ENCODE peak calls at places on chromosomes 12 and 14, in four cellular contexts. S is EL, B is 8988T, X is fibroblast of pulmonary artery. F is an unnamed sample.

GRCh38 chr14:66330916-66331315 is 155.3 kb upstream of the CCDC196 start:
- DNase-seq in X (peak; percentile 11), B (no peak), S (peak; percentile 31), F (no peak)

GRCh38 chr12:71476513-71476912 is 36.9 kb downstream of the LGR5 start:
- DNase-seq in S (peak; percentile 92), X (peak; percentile 66), B (no peak), F (no peak)

GRCh38 chr14:65045011-65045410 is 57.3 kb downstream of the MAX start:
- DNase-seq in X (no peak), S (no peak), B (no peak), F (no peak)

GRCh38 chr12:115267464-115267863 is 583.5 kb upstream of the TBX3 start:
- DNase-seq in B (no peak), S (no peak), X (no peak), F (no peak)

GRCh38 chr12:78192979-78193378 is 362.3 kb downstream of the NAV3 start:
- DNase-seq in B (no peak), X (no peak), S (no peak), F (no peak)

GRCh38 chr14:29584992-29585391 is 342.7 kb downstream of the PRKD1 start:
- DNase-seq in S (peak; percentile 72), X (peak; percentile 91), B (no peak), F (no peak)

GRCh38 chr14:55777867-55778266 is 197.9 kb downstream of the KTN1 start:
- DNase-seq in X (no peak), B (no peak), S (no peak), F (no peak)

GRCh38 chr12:591571-592505 is 71.4 kb downstream of the NINJ2 start:
- DNase-seq in S (no peak), X (no peak), B (no peak), F (no peak)

GRCh38 chr14:77026166-77026929 is 2.2 kb downstream of the IRF2BPL start:
- DNase-seq in X (peak; percentile 59), B (no peak), S (peak; percentile 51), F (no peak)

GRCh38 chr12:1565172-1565571 is 29.2 kb downstream of the FBXL14 start:
- DNase-seq in S (no peak), B (no peak), X (no peak), F (no peak)

GRCh38 chr14:101604935-101605767 is 43.9 kb downstream of the DIO3 start:
- DNase-seq in B (no peak), X (no peak), S (no peak), F (no peak)

GRCh38 chr12:124636138-124636968 is 68.9 kb upstream of the NCOR2 start:
- DNase-seq in X (peak; percentile 84), S (peak; percentile 88), B (no peak), F (no peak)

GRCh38 chr12:70049596-70050360 is 193.5 kb upstream of the CNOT2 start:
- DNase-seq in X (no peak), B (no peak), S (no peak), F (no peak)

GRCh38 chr14:101027291-101027690 is 123.8 kb upstream of the RTL1 start:
- DNase-seq in B (no peak), S (no peak), X (no peak), F (no peak)

GRCh38 chr12:25502071-25502555 is 51.0 kb downstream of the LMNTD1 start:
- DNase-seq in S (no peak), X (no peak), B (no peak), F (no peak)

GRCh38 chr12:24848941-24849477 is 99.9 kb downstream of the BCAT1 start:
- DNase-seq in B (no peak), X (no peak), S (no peak), F (no peak)

GRCh38 chr14:91009501-91010152 is 50.8 kb downstream of the RPS6KA5 start:
- DNase-seq in B (no peak), S (no peak), X (no peak), F (no peak)

GRCh38 chr12:119746169-119746568 is 78.2 kb downstream of the PRKAB1 start:
- DNase-seq in X (no peak), B (no peak), S (no peak), F (no peak)

GRCh38 chr12:27077586-27077985 is 4.8 kb downstream of the C12orf71 start:
- DNase-seq in S (no peak), X (no peak), B (no peak), F (no peak)

GRCh38 chr14:105591052-105591451 is 64.7 kb downstream of the TMEM121 start:
- DNase-seq in B (peak; percentile 12), X (no peak), S (no peak), F (no peak)

F was measured in T-helper 22 cell.